ENCODE peak calls at places on chromosomes 12 and 14, in four cellular contexts. One of them, this sample, is unnamed.

GRCh38 chr14:56949828-56950227 is 139.5 kb upstream of the OTX2 start:
- DNase-seq in activated CD4-positive, alpha-beta memory T cell treated with anti-CD3 and anti-CD28 coated beads, Interleukin-2, amount 10 ng/mL, durations not matched to agents 7 days and 5 days: no peak
- DNase-seq in prostate gland: no peak
- DNase-seq in stimulated activated CD4-positive, alpha-beta T cell treated with anti-CD3 and anti-CD28 coated beads, Interleukin-15, amount 100 ng/mL, for 24 hours: no peak
- DNase-seq in this sample: peak

GRCh38 chr12:131860472-131861260 is 32.5 kb downstream of the MMP17 start:
- DNase-seq in activated CD4-positive, alpha-beta memory T cell treated with anti-CD3 and anti-CD28 coated beads, Interleukin-2, amount 10 ng/mL, durations not matched to agents 7 days and 5 days: peak
- DNase-seq in prostate gland: no peak
- DNase-seq in stimulated activated CD4-positive, alpha-beta T cell treated with anti-CD3 and anti-CD28 coated beads, Interleukin-15, amount 100 ng/mL, for 24 hours: no peak
- DNase-seq in this sample: peak

GRCh38 chr14:68794856-68795601 is 2.2 kb upstream of the ZFP36L1 start:
- DNase-seq in activated CD4-positive, alpha-beta memory T cell treated with anti-CD3 and anti-CD28 coated beads, Interleukin-2, amount 10 ng/mL, durations not matched to agents 7 days and 5 days: no peak
- DNase-seq in stimulated activated CD4-positive, alpha-beta T cell treated with anti-CD3 and anti-CD28 coated beads, Interleukin-15, amount 100 ng/mL, for 24 hours: peak
- DNase-seq in prostate gland: peak
- DNase-seq in this sample: peak

GRCh38 chr12:92473564-92473963 is 229.2 kb upstream of the PLEKHG7 start:
- DNase-seq in prostate gland: no peak
- DNase-seq in activated CD4-positive, alpha-beta memory T cell treated with anti-CD3 and anti-CD28 coated beads, Interleukin-2, amount 10 ng/mL, durations not matched to agents 7 days and 5 days: no peak
- DNase-seq in stimulated activated CD4-positive, alpha-beta T cell treated with anti-CD3 and anti-CD28 coated beads, Interleukin-15, amount 100 ng/mL, for 24 hours: no peak
- DNase-seq in this sample: no peak

GRCh38 chr12:4817813-4818212 is 91.9 kb upstream of the KCNA1 start:
- DNase-seq in prostate gland: no peak
- DNase-seq in activated CD4-positive, alpha-beta memory T cell treated with anti-CD3 and anti-CD28 coated beads, Interleukin-2, amount 10 ng/mL, durations not matched to agents 7 days and 5 days: no peak
- DNase-seq in stimulated activated CD4-positive, alpha-beta T cell treated with anti-CD3 and anti-CD28 coated beads, Interleukin-15, amount 100 ng/mL, for 24 hours: no peak
- DNase-seq in this sample: no peak

GRCh38 chr12:122021193-122021821 is 377 bp upstream of the BCL7A start:
- DNase-seq in stimulated activated CD4-positive, alpha-beta T cell treated with anti-CD3 and anti-CD28 coated beads, Interleukin-15, amount 100 ng/mL, for 24 hours: peak
- DNase-seq in prostate gland: peak
- DNase-seq in activated CD4-positive, alpha-beta memory T cell treated with anti-CD3 and anti-CD28 coated beads, Interleukin-2, amount 10 ng/mL, durations not matched to agents 7 days and 5 days: peak
- DNase-seq in this sample: no peak

GRCh38 chr14:25788252-25788651 is 738.3 kb upstream of the STXBP6 start:
- DNase-seq in prostate gland: no peak
- DNase-seq in stimulated activated CD4-positive, alpha-beta T cell treated with anti-CD3 and anti-CD28 coated beads, Interleukin-15, amount 100 ng/mL, for 24 hours: no peak
- DNase-seq in activated CD4-positive, alpha-beta memory T cell treated with anti-CD3 and anti-CD28 coated beads, Interleukin-2, amount 10 ng/mL, durations not matched to agents 7 days and 5 days: no peak
- DNase-seq in this sample: no peak

GRCh38 chr12:49741882-49742620 is 694 bp downstream of the TMBIM6 start:
- DNase-seq in activated CD4-positive, alpha-beta memory T cell treated with anti-CD3 and anti-CD28 coated beads, Interleukin-2, amount 10 ng/mL, durations not matched to agents 7 days and 5 days: peak
- DNase-seq in prostate gland: peak
- DNase-seq in stimulated activated CD4-positive, alpha-beta T cell treated with anti-CD3 and anti-CD28 coated beads, Interleukin-15, amount 100 ng/mL, for 24 hours: peak
- DNase-seq in this sample: peak

GRCh38 chr12:54657048-54657696 is 9.0 kb upstream of the DCD start:
- DNase-seq in activated CD4-positive, alpha-beta memory T cell treated with anti-CD3 and anti-CD28 coated beads, Interleukin-2, amount 10 ng/mL, durations not matched to agents 7 days and 5 days: no peak
- DNase-seq in stimulated activated CD4-positive, alpha-beta T cell treated with anti-CD3 and anti-CD28 coated beads, Interleukin-15, amount 100 ng/mL, for 24 hours: no peak
- DNase-seq in prostate gland: no peak
- DNase-seq in this sample: no peak

GRCh38 chr12:93533310-93533709 is 39.2 kb upstream of the SOCS2 start:
- DNase-seq in stimulated activated CD4-positive, alpha-beta T cell treated with anti-CD3 and anti-CD28 coated beads, Interleukin-15, amount 100 ng/mL, for 24 hours: no peak
- DNase-seq in prostate gland: no peak
- DNase-seq in activated CD4-positive, alpha-beta memory T cell treated with anti-CD3 and anti-CD28 coated beads, Interleukin-2, amount 10 ng/mL, durations not matched to agents 7 days and 5 days: no peak
- DNase-seq in this sample: no peak

GRCh38 chr12:2283910-2284309 is 231.1 kb downstream of the CACNA1C start:
- DNase-seq in prostate gland: peak
- DNase-seq in activated CD4-positive, alpha-beta memory T cell treated with anti-CD3 and anti-CD28 coated beads, Interleukin-2, amount 10 ng/mL, durations not matched to agents 7 days and 5 days: no peak
- DNase-seq in stimulated activated CD4-positive, alpha-beta T cell treated with anti-CD3 and anti-CD28 coated beads, Interleukin-15, amount 100 ng/mL, for 24 hours: no peak
- DNase-seq in this sample: peak

GRCh38 chr12:107844312-107844921 is 69.9 kb downstream of the ASCL4 start:
- DNase-seq in prostate gland: no peak
- DNase-seq in activated CD4-positive, alpha-beta memory T cell treated with anti-CD3 and anti-CD28 coated beads, Interleukin-2, amount 10 ng/mL, durations not matched to agents 7 days and 5 days: no peak
- DNase-seq in stimulated activated CD4-positive, alpha-beta T cell treated with anti-CD3 and anti-CD28 coated beads, Interleukin-15, amount 100 ng/mL, for 24 hours: no peak
- DNase-seq in this sample: no peak

GRCh38 chr14:92646952-92647461 is 101.4 kb downstream of the LGMN start:
- DNase-seq in activated CD4-positive, alpha-beta memory T cell treated with anti-CD3 and anti-CD28 coated beads, Interleukin-2, amount 10 ng/mL, durations not matched to agents 7 days and 5 days: no peak
- DNase-seq in stimulated activated CD4-positive, alpha-beta T cell treated with anti-CD3 and anti-CD28 coated beads, Interleukin-15, amount 100 ng/mL, for 24 hours: no peak
- DNase-seq in prostate gland: peak
- DNase-seq in this sample: peak

GRCh38 chr12:1281683-1282366 is 290.8 kb downstream of the ERC1 start:
- DNase-seq in stimulated activated CD4-positive, alpha-beta T cell treated with anti-CD3 and anti-CD28 coated beads, Interleukin-15, amount 100 ng/mL, for 24 hours: no peak
- DNase-seq in prostate gland: no peak
- DNase-seq in activated CD4-positive, alpha-beta memory T cell treated with anti-CD3 and anti-CD28 coated beads, Interleukin-2, amount 10 ng/mL, durations not matched to agents 7 days and 5 days: no peak
- DNase-seq in this sample: peak

GRCh38 chr12:70971395-70971794 is 50.9 kb upstream of the PTPRR start:
- DNase-seq in prostate gland: no peak
- DNase-seq in activated CD4-positive, alpha-beta memory T cell treated with anti-CD3 and anti-CD28 coated beads, Interleukin-2, amount 10 ng/mL, durations not matched to agents 7 days and 5 days: no peak
- DNase-seq in stimulated activated CD4-positive, alpha-beta T cell treated with anti-CD3 and anti-CD28 coated beads, Interleukin-15, amount 100 ng/mL, for 24 hours: no peak
- DNase-seq in this sample: peak

GRCh38 chr12:110349521-110350151 is 53.9 kb downstream of the ANAPC7 start:
- DNase-seq in prostate gland: no peak
- DNase-seq in activated CD4-positive, alpha-beta memory T cell treated with anti-CD3 and anti-CD28 coated beads, Interleukin-2, amount 10 ng/mL, durations not matched to agents 7 days and 5 days: peak
- DNase-seq in stimulated activated CD4-positive, alpha-beta T cell treated with anti-CD3 and anti-CD28 coated beads, Interleukin-15, amount 100 ng/mL, for 24 hours: peak
- DNase-seq in this sample: no peak

GRCh38 chr12:90979936-90980335 is 24.8 kb downstream of the EPYC start:
- DNase-seq in prostate gland: no peak
- DNase-seq in stimulated activated CD4-positive, alpha-beta T cell treated with anti-CD3 and anti-CD28 coated beads, Interleukin-15, amount 100 ng/mL, for 24 hours: no peak
- DNase-seq in activated CD4-positive, alpha-beta memory T cell treated with anti-CD3 and anti-CD28 coated beads, Interleukin-2, amount 10 ng/mL, durations not matched to agents 7 days and 5 days: no peak
- DNase-seq in this sample: peak

GRCh38 chr12:117388865-117389508 is 27.6 kb upstream of the NOS1 start:
- DNase-seq in activated CD4-positive, alpha-beta memory T cell treated with anti-CD3 and anti-CD28 coated beads, Interleukin-2, amount 10 ng/mL, durations not matched to agents 7 days and 5 days: no peak
- DNase-seq in prostate gland: no peak
- DNase-seq in stimulated activated CD4-positive, alpha-beta T cell treated with anti-CD3 and anti-CD28 coated beads, Interleukin-15, amount 100 ng/mL, for 24 hours: no peak
- DNase-seq in this sample: no peak

GRCh38 chr12:65881348-65881961 is 57.2 kb downstream of the HMGA2 start:
- DNase-seq in prostate gland: no peak
- DNase-seq in activated CD4-positive, alpha-beta memory T cell treated with anti-CD3 and anti-CD28 coated beads, Interleukin-2, amount 10 ng/mL, durations not matched to agents 7 days and 5 days: no peak
- DNase-seq in stimulated activated CD4-positive, alpha-beta T cell treated with anti-CD3 and anti-CD28 coated beads, Interleukin-15, amount 100 ng/mL, for 24 hours: no peak
- DNase-seq in this sample: peak

GRCh38 chr12:991350-992278 is 591 bp downstream of the ERC1 start:
- DNase-seq in stimulated activated CD4-positive, alpha-beta T cell treated with anti-CD3 and anti-CD28 coated beads, Interleukin-15, amount 100 ng/mL, for 24 hours: no peak
- DNase-seq in activated CD4-positive, alpha-beta memory T cell treated with anti-CD3 and anti-CD28 coated beads, Interleukin-2, amount 10 ng/mL, durations not matched to agents 7 days and 5 days: peak
- DNase-seq in prostate gland: no peak
- DNase-seq in this sample: no peak

GRCh38 chr12:75603475-75603874 is 92.1 kb upstream of the KRR1 start:
- DNase-seq in activated CD4-positive, alpha-beta memory T cell treated with anti-CD3 and anti-CD28 coated beads, Interleukin-2, amount 10 ng/mL, durations not matched to agents 7 days and 5 days: no peak
- DNase-seq in prostate gland: no peak
- DNase-seq in stimulated activated CD4-positive, alpha-beta T cell treated with anti-CD3 and anti-CD28 coated beads, Interleukin-15, amount 100 ng/mL, for 24 hours: no peak
- DNase-seq in this sample: peak

GRCh38 chr14:101491841-101492240 is 69.5 kb upstream of the DIO3 start:
- DNase-seq in activated CD4-positive, alpha-beta memory T cell treated with anti-CD3 and anti-CD28 coated beads, Interleukin-2, amount 10 ng/mL, durations not matched to agents 7 days and 5 days: no peak
- DNase-seq in prostate gland: no peak
- DNase-seq in stimulated activated CD4-positive, alpha-beta T cell treated with anti-CD3 and anti-CD28 coated beads, Interleukin-15, amount 100 ng/mL, for 24 hours: no peak
- DNase-seq in this sample: no peak

GRCh38 chr14:69149461-69150244 is 3.3 kb downstream of the DCAF5 start:
- DNase-seq in stimulated activated CD4-positive, alpha-beta T cell treated with anti-CD3 and anti-CD28 coated beads, Interleukin-15, amount 100 ng/mL, for 24 hours: no peak
- DNase-seq in activated CD4-positive, alpha-beta memory T cell treated with anti-CD3 and anti-CD28 coated beads, Interleukin-2, amount 10 ng/mL, durations not matched to agents 7 days and 5 days: no peak
- DNase-seq in prostate gland: no peak
- DNase-seq in this sample: peak

GRCh38 chr12:54306925-54307731 is 6.3 kb upstream of the NFE2 start:
- DNase-seq in activated CD4-positive, alpha-beta memory T cell treated with anti-CD3 and anti-CD28 coated beads, Interleukin-2, amount 10 ng/mL, durations not matched to agents 7 days and 5 days: peak
- DNase-seq in stimulated activated CD4-positive, alpha-beta T cell treated with anti-CD3 and anti-CD28 coated beads, Interleukin-15, amount 100 ng/mL, for 24 hours: peak
- DNase-seq in prostate gland: peak
- DNase-seq in this sample: peak

GRCh38 chr12:15590180-15590826 is 198.9 kb downstream of the EPS8 start:
- DNase-seq in prostate gland: peak
- DNase-seq in activated CD4-positive, alpha-beta memory T cell treated with anti-CD3 and anti-CD28 coated beads, Interleukin-2, amount 10 ng/mL, durations not matched to agents 7 days and 5 days: peak
- DNase-seq in stimulated activated CD4-positive, alpha-beta T cell treated with anti-CD3 and anti-CD28 coated beads, Interleukin-15, amount 100 ng/mL, for 24 hours: peak
- DNase-seq in this sample: peak

GRCh38 chr12:109276160-109276559 is 32.9 kb downstream of the FOXN4 start:
- DNase-seq in prostate gland: no peak
- DNase-seq in stimulated activated CD4-positive, alpha-beta T cell treated with anti-CD3 and anti-CD28 coated beads, Interleukin-15, amount 100 ng/mL, for 24 hours: no peak
- DNase-seq in activated CD4-positive, alpha-beta memory T cell treated with anti-CD3 and anti-CD28 coated beads, Interleukin-2, amount 10 ng/mL, durations not matched to agents 7 days and 5 days: no peak
- DNase-seq in this sample: no peak

GRCh38 chr14:21317433-21317832 is 37.5 kb downstream of the RPGRIP1 start:
- DNase-seq in activated CD4-positive, alpha-beta memory T cell treated with anti-CD3 and anti-CD28 coated beads, Interleukin-2, amount 10 ng/mL, durations not matched to agents 7 days and 5 days: no peak
- DNase-seq in stimulated activated CD4-positive, alpha-beta T cell treated with anti-CD3 and anti-CD28 coated beads, Interleukin-15, amount 100 ng/mL, for 24 hours: no peak
- DNase-seq in prostate gland: no peak
- DNase-seq in this sample: no peak

GRCh38 chr12:100576311-100577036 is 3.0 kb downstream of the GAS2L3 start:
- DNase-seq in stimulated activated CD4-positive, alpha-beta T cell treated with anti-CD3 and anti-CD28 coated beads, Interleukin-15, amount 100 ng/mL, for 24 hours: no peak
- DNase-seq in activated CD4-positive, alpha-beta memory T cell treated with anti-CD3 and anti-CD28 coated beads, Interleukin-2, amount 10 ng/mL, durations not matched to agents 7 days and 5 days: no peak
- DNase-seq in prostate gland: no peak
- DNase-seq in this sample: peak

GRCh38 chr12:72264548-72265175 is 7.5 kb upstream of the TRHDE start:
- DNase-seq in prostate gland: no peak
- DNase-seq in stimulated activated CD4-positive, alpha-beta T cell treated with anti-CD3 and anti-CD28 coated beads, Interleukin-15, amount 100 ng/mL, for 24 hours: no peak
- DNase-seq in activated CD4-positive, alpha-beta memory T cell treated with anti-CD3 and anti-CD28 coated beads, Interleukin-2, amount 10 ng/mL, durations not matched to agents 7 days and 5 days: no peak
- DNase-seq in this sample: peak

GRCh38 chr14:100438678-100439592 is 115.8 kb downstream of the SLC25A47 start:
- DNase-seq in prostate gland: peak
- DNase-seq in activated CD4-positive, alpha-beta memory T cell treated with anti-CD3 and anti-CD28 coated beads, Interleukin-2, amount 10 ng/mL, durations not matched to agents 7 days and 5 days: no peak
- DNase-seq in stimulated activated CD4-positive, alpha-beta T cell treated with anti-CD3 and anti-CD28 coated beads, Interleukin-15, amount 100 ng/mL, for 24 hours: peak
- DNase-seq in this sample: peak

GRCh38 chr12:91813701-91814100 is 331.9 kb downstream of the BTG1 start:
- DNase-seq in prostate gland: no peak
- DNase-seq in stimulated activated CD4-positive, alpha-beta T cell treated with anti-CD3 and anti-CD28 coated beads, Interleukin-15, amount 100 ng/mL, for 24 hours: no peak
- DNase-seq in activated CD4-positive, alpha-beta memory T cell treated with anti-CD3 and anti-CD28 coated beads, Interleukin-2, amount 10 ng/mL, durations not matched to agents 7 days and 5 days: no peak
- DNase-seq in this sample: peak

GRCh38 chr14:93132472-93133065 is 16.8 kb upstream of the ITPK1 start:
- DNase-seq in stimulated activated CD4-positive, alpha-beta T cell treated with anti-CD3 and anti-CD28 coated beads, Interleukin-15, amount 100 ng/mL, for 24 hours: peak
- DNase-seq in activated CD4-positive, alpha-beta memory T cell treated with anti-CD3 and anti-CD28 coated beads, Interleukin-2, amount 10 ng/mL, durations not matched to agents 7 days and 5 days: peak
- DNase-seq in prostate gland: no peak
- DNase-seq in this sample: peak

GRCh38 chr14:102654298-102654697 is 61.8 kb downstream of the RCOR1 start:
- DNase-seq in stimulated activated CD4-positive, alpha-beta T cell treated with anti-CD3 and anti-CD28 coated beads, Interleukin-15, amount 100 ng/mL, for 24 hours: peak
- DNase-seq in activated CD4-positive, alpha-beta memory T cell treated with anti-CD3 and anti-CD28 coated beads, Interleukin-2, amount 10 ng/mL, durations not matched to agents 7 days and 5 days: no peak
- DNase-seq in prostate gland: no peak
- DNase-seq in this sample: no peak

GRCh38 chr14:67943947-67944346 is 124.4 kb downstream of the RAD51B start:
- DNase-seq in prostate gland: peak
- DNase-seq in stimulated activated CD4-positive, alpha-beta T cell treated with anti-CD3 and anti-CD28 coated beads, Interleukin-15, amount 100 ng/mL, for 24 hours: peak
- DNase-seq in activated CD4-positive, alpha-beta memory T cell treated with anti-CD3 and anti-CD28 coated beads, Interleukin-2, amount 10 ng/mL, durations not matched to agents 7 days and 5 days: peak
- DNase-seq in this sample: peak

GRCh38 chr14:75876526-75876925 is 105.3 kb downstream of the TGFB3 start:
- DNase-seq in prostate gland: no peak
- DNase-seq in stimulated activated CD4-positive, alpha-beta T cell treated with anti-CD3 and anti-CD28 coated beads, Interleukin-15, amount 100 ng/mL, for 24 hours: no peak
- DNase-seq in activated CD4-positive, alpha-beta memory T cell treated with anti-CD3 and anti-CD28 coated beads, Interleukin-2, amount 10 ng/mL, durations not matched to agents 7 days and 5 days: no peak
- DNase-seq in this sample: peak

GRCh38 chr14:102775855-102776760 is 1.1 kb upstream of the TRAF3 start:
- DNase-seq in prostate gland: no peak
- DNase-seq in stimulated activated CD4-positive, alpha-beta T cell treated with anti-CD3 and anti-CD28 coated beads, Interleukin-15, amount 100 ng/mL, for 24 hours: peak
- DNase-seq in activated CD4-positive, alpha-beta memory T cell treated with anti-CD3 and anti-CD28 coated beads, Interleukin-2, amount 10 ng/mL, durations not matched to agents 7 days and 5 days: peak
- DNase-seq in this sample: peak

GRCh38 chr14:65403231-65403630 is 9.3 kb upstream of the FUT8 start:
- DNase-seq in prostate gland: no peak
- DNase-seq in stimulated activated CD4-positive, alpha-beta T cell treated with anti-CD3 and anti-CD28 coated beads, Interleukin-15, amount 100 ng/mL, for 24 hours: no peak
- DNase-seq in activated CD4-positive, alpha-beta memory T cell treated with anti-CD3 and anti-CD28 coated beads, Interleukin-2, amount 10 ng/mL, durations not matched to agents 7 days and 5 days: no peak
- DNase-seq in this sample: peak